ENCODE peak calls at places on chromosomes 13 and 19, in seven cellular contexts. I, Z, M, B, V, D and E are unnamed samples.

GRCh38 chr19:46495789-46496099 is at the start of gene PNMA8B:
- DNase-seq in I (peak; percentile 96), Z (peak; percentile 70), M (no peak), B (peak; percentile 80), V (no peak), D (no peak), E (no peak)

GRCh38 chr13:102951808-102952207 is 106.0 kb downstream of the ERCC5 start:
- DNase-seq in I (no peak), Z (no peak), M (no peak), B (no peak), V (no peak), D (no peak), E (no peak)

GRCh38 chr13:114259374-114259773 is 22.0 kb upstream of the UPF3A start:
- DNase-seq in I (no peak), Z (peak; percentile 14), M (no peak), B (no peak), V (no peak), D (no peak), E (no peak)

GRCh38 chr19:28488006-28488405 is 724.9 kb downstream of the UQCRFS1 start:
- DNase-seq in I (no peak), Z (no peak), M (no peak), B (no peak), V (no peak), D (no peak), E (no peak)

GRCh38 chr19:55152017-55152416 is 3.0 kb upstream of the TNNT1 start:
- DNase-seq in I (no peak), Z (no peak), M (peak; percentile 95), B (no peak), V (no peak), D (no peak), E (no peak)

GRCh38 chr13:29969286-29969685 is 118.9 kb upstream of the UBL3 start:
- DNase-seq in I (no peak), Z (no peak), M (peak; percentile 81), B (no peak), V (no peak), D (no peak), E (no peak)

GRCh38 chr19:29666634-29667389 is 1.6 kb downstream of the PLEKHF1 start:
- DNase-seq in I (peak; percentile 81), Z (no peak), M (peak; percentile 64), B (peak; percentile 86), V (peak; percentile 7), D (no peak), E (no peak)

GRCh38 chr19:6061420-6062130 is 48.7 kb downstream of the RFX2 start:
- DNase-seq in I (no peak), Z (no peak), M (peak; percentile 51), B (peak; percentile 49), V (no peak), D (peak; percentile 27), E (no peak)

GRCh38 chr13:80527400-80527799 is 186.5 kb upstream of the SPRY2 start:
- DNase-seq in I (no peak), Z (no peak), M (no peak), B (no peak), V (no peak), D (no peak), E (no peak)

GRCh38 chr13:102729560-102730275 is 34.9 kb upstream of the METTL21C start:
- DNase-seq in I (no peak), Z (peak; percentile 3), M (peak; percentile 81), B (no peak), V (no peak), D (no peak), E (no peak)

GRCh38 chr19:47723573-47723923 is 10.3 kb downstream of the EHD2 start:
- DNase-seq in I (no peak), Z (peak; percentile 44), M (peak; percentile 67), B (no peak), V (peak; percentile 44), D (peak; percentile 80), E (no peak)

GRCh38 chr19:28556371-28556770 is 656.6 kb downstream of the UQCRFS1 start:
- DNase-seq in I (no peak), Z (peak; percentile 17), M (no peak), B (no peak), V (no peak), D (peak; percentile 7), E (no peak)

GRCh38 chr19:46728693-46729339 is 11.9 kb upstream of the PRKD2 start:
- DNase-seq in I (peak; percentile 83), Z (no peak), M (no peak), B (peak; percentile 84), V (peak; percentile 89), D (peak; percentile 69), E (peak; percentile 95)

GRCh38 chr19:50008532-50008931 is 16.6 kb downstream of the VRK3 start:
- DNase-seq in I (peak; percentile 66), Z (no peak), M (no peak), B (no peak), V (peak; percentile 42), D (no peak), E (no peak)

GRCh38 chr13:74306496-74306895 is 172.3 kb upstream of the KLF12 start:
- DNase-seq in I (peak; percentile 5), Z (peak; percentile 67), M (no peak), B (no peak), V (no peak), D (no peak), E (no peak)

GRCh38 chr13:98476538-98476966 is 100.4 kb downstream of the STK24 start:
- DNase-seq in I (peak; percentile 59), Z (no peak), M (peak; percentile 95), B (peak; percentile 64), V (peak; percentile 59), D (peak; percentile 53), E (peak; percentile 91)

GRCh38 chr19:56294557-56294956 is 20.1 kb downstream of the ZSCAN5A start:
- DNase-seq in I (no peak), Z (peak; percentile 51), M (peak; percentile 27), B (no peak), V (no peak), D (no peak), E (no peak)

GRCh38 chr19:55958356-55958755 is 10.7 kb downstream of the NLRP8 start:
- DNase-seq in I (no peak), Z (no peak), M (peak; percentile 93), B (no peak), V (no peak), D (no peak), E (no peak)